ENCODE peak calls at places on chromosomes 7 and 10, in eight cellular contexts. W is endodermal cell, S is HepG2, G is PC-9, P is tibial nerve, I is PC-3, O is fibroblast of lung, H is left ventricle myocardium inferior. Y is an unnamed sample.
A peak's percentile ranks its signal among the peaks of the same experiment; 100 is the strongest.

GRCh38 chr7:75920431-75921161 is 5.6 kb downstream of the POR start:
- DNase-seq in W (no peak), S (peak; percentile 99), G (no peak), P (no peak), I (peak; percentile 22), O (peak; percentile 37), H (no peak), Y (no peak)

GRCh38 chr7:74203157-74203556 is 6.6 kb upstream of the LAT2 start:
- DNase-seq in W (peak; percentile 70), S (peak; percentile 32), G (no peak), P (peak; percentile 32), I (peak; percentile 67), O (peak; percentile 62), H (no peak), Y (no peak)

GRCh38 chr7:2116903-2117680 is 115.7 kb downstream of the MAD1L1 start:
- DNase-seq in W (no peak), S (no peak), G (no peak), P (no peak), I (no peak), O (peak; percentile 60), H (peak; percentile 72), Y (no peak)

GRCh38 chr10:11189581-11190376 is 172.1 kb downstream of the CELF2 start:
- DNase-seq in W (peak; percentile 33), S (no peak), G (no peak), P (no peak), I (no peak), O (no peak), H (no peak), Y (no peak)

GRCh38 chr10:97165499-97165898 is 20.3 kb downstream of the SLIT1 start:
- DNase-seq in W (peak; percentile 47), S (no peak), G (no peak), P (no peak), I (no peak), O (no peak), H (no peak), Y (no peak)

GRCh38 chr7:30093351-30094019 is 41.3 kb upstream of the MTURN start:
- DNase-seq in W (no peak), S (no peak), G (no peak), P (peak; percentile 52), I (no peak), O (peak; percentile 43), H (peak; percentile 23), Y (no peak)

GRCh38 chr10:52542891-52543290 is 228.8 kb downstream of the DKK1 start:
- DNase-seq in W (no peak), S (no peak), G (no peak), P (no peak), I (peak; percentile 95), O (peak; percentile 43), H (no peak), Y (no peak)

GRCh38 chr10:7485267-7485601 is 74.4 kb upstream of the SFMBT2 start:
- DNase-seq in W (no peak), S (no peak), G (no peak), P (no peak), I (no peak), O (no peak), H (no peak), Y (no peak)

GRCh38 chr10:75651452-75651851 is 220.0 kb downstream of the LRMDA start:
- DNase-seq in W (peak; percentile 75), S (peak; percentile 13), G (no peak), P (no peak), I (peak; percentile 64), O (peak; percentile 29), H (no peak), Y (peak; percentile 4)

GRCh38 chr7:77199008-77199966 is at the start of gene FGL2:
- DNase-seq in W (peak; percentile 60), S (no peak), G (no peak), P (peak; percentile 72), I (peak; percentile 47), O (peak; percentile 52), H (peak; percentile 59), Y (no peak)

GRCh38 chr10:98346847-98347246 is 68.1 kb downstream of the PYROXD2 start:
- DNase-seq in W (no peak), S (no peak), G (no peak), P (no peak), I (no peak), O (no peak), H (no peak), Y (no peak)

GRCh38 chr10:11654659-11655058 is 43.2 kb upstream of the USP6NL start:
- DNase-seq in W (no peak), S (no peak), G (no peak), P (no peak), I (no peak), O (no peak), H (no peak), Y (no peak)

GRCh38 chr10:14838582-14839304 is 637 bp downstream of the HSPA14 start:
- DNase-seq in W (peak; percentile 83), S (peak; percentile 18), G (no peak), P (no peak), I (no peak), O (peak; percentile 18), H (peak; percentile 29), Y (no peak)

GRCh38 chr7:46139079-46139478 is 218.0 kb upstream of the IGFBP3 start:
- DNase-seq in W (no peak), S (no peak), G (peak; percentile 100), P (no peak), I (peak; percentile 81), O (peak; percentile 20), H (no peak), Y (peak; percentile 87)

GRCh38 chr7:47690902-47691558 is 109.1 kb upstream of the TNS3 start:
- DNase-seq in W (no peak), S (no peak), G (peak; percentile 65), P (no peak), I (peak; percentile 35), O (peak; percentile 52), H (no peak), Y (no peak)

GRCh38 chr7:143399151-143399550 is 9.5 kb downstream of the EPHA1 start:
- DNase-seq in W (no peak), S (no peak), G (no peak), P (no peak), I (no peak), O (no peak), H (no peak), Y (no peak)

GRCh38 chr10:119421887-119422684 is 120.4 kb downstream of the RGS10 start:
- DNase-seq in W (no peak), S (no peak), G (no peak), P (no peak), I (no peak), O (peak; percentile 82), H (peak; percentile 65), Y (no peak)

GRCh38 chr10:57338823-57339558 is 928.7 kb downstream of the IPMK start:
- DNase-seq in W (no peak), S (peak; percentile 45), G (peak; percentile 37), P (peak; percentile 38), I (peak; percentile 86), O (peak; percentile 56), H (no peak), Y (peak; percentile 13)

DNA sequence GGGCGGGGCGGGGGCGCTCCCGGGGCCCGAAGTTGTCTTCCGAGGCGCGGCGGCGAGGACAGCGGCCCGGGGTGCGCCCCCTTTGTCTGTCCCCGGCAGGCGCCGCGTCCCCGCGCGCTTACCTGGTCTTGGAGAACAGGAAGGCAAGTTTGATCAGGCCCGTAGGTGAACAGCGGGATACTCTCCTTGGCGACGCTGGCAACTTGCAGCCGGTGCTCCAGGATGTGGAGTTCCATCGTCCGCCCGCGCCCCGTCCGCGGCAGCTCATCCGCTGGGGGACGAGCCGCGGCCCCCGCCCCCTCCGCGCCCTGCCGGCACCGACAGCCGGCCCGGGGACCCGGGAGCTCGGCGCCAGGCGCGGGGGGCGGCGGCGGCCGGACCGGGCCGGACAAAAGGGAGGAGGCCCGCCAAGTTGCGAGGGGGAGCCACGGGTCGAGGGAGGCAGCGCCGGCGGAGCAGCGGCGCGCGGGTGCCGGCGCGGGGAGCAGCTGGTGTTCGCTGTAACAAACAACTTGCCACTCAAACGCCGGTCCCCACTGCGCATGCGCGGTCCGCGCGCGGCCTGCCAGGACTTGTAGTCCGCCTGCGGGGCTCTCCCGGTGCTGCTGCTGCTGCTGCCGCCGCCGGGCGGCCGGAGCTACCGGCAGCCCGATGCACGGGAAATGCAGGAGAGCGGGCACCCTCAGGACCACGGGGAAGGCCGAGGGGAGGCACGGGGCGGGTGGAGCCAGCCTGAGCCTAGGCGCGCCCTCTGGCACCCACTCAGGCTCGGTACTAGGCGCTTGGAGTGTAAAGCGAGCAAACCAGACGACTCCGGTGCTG is 35.6 kb upstream of the SPDYE3 start:
- DNase-seq in W (peak; percentile 99), S (peak; percentile 92), G (peak; percentile 78), P (peak; percentile 93), I (peak; percentile 93), O (peak; percentile 95), H (peak; percentile 99), Y (peak; percentile 59)
- TF ChIP-seq CTCF in W (peak; percentile 54), S (peak; percentile 62), G (no peak), P (no peak), I (no peak), O (peak; percentile 19), H (peak; percentile 62), Y (peak; percentile 64)

DNA sequence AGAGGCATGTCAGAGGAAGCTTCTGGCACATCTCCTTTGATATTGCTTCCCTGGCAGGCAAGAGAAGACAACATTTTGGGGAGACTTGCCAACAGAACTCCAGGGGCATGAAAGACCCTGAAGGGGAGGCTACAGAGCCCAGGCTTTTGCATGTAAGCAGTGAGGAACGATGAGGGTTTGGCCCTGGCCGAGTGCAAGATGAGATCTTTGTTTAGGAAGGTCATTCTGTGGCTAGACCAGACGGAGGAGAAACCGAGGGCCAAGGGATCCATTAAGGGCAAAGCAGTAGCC is 3.8 kb downstream of the SVIL start:
- DNase-seq in W (no peak), S (no peak), G (no peak), P (no peak), I (no peak), O (no peak), H (no peak), Y (no peak)
- H3K27ac ChIP-seq in W (no peak overlapping the region), S (no peak overlapping the region), G (peak overlapping the region; percentile 98), P (no peak overlapping the region), I (peak overlapping the region; percentile 99), O (no peak overlapping the region), H (peak overlapping the region; percentile 89), Y (peak overlapping the region; percentile 87)

GRCh38 chr7:97846945-97847344 is 25.3 kb downstream of the ASNS start:
- DNase-seq in W (no peak), S (peak; percentile 1), G (no peak), P (no peak), I (no peak), O (no peak), H (no peak), Y (no peak)

GRCh38 chr7:97842006-97842405 is 30.2 kb downstream of the ASNS start:
- DNase-seq in W (no peak), S (no peak), G (no peak), P (no peak), I (no peak), O (no peak), H (no peak), Y (no peak)

GRCh38 chr7:97842772-97843345 is 29.3 kb downstream of the ASNS start:
- DNase-seq in W (no peak), S (no peak), G (no peak), P (no peak), I (no peak), O (no peak), H (no peak), Y (no peak)

GRCh38 chr7:97845622-97846203 is 26.5 kb downstream of the ASNS start:
- DNase-seq in W (no peak), S (peak; percentile 9), G (no peak), P (no peak), I (peak; percentile 58), O (peak; percentile 40), H (no peak), Y (peak; percentile 15)

GRCh38 chr7:97844036-97844435 is 28.2 kb downstream of the ASNS start:
- DNase-seq in W (no peak), S (peak; percentile 6), G (peak; percentile 37), P (no peak), I (peak; percentile 38), O (no peak), H (no peak), Y (no peak)
- TF ChIP-seq CTCF in W (peak; percentile 26), S (no peak), G (peak; percentile 57), P (no peak), I (peak; percentile 52), O (no peak), H (no peak), Y (peak; percentile 33)

GRCh38 chr7:20350518-20350951 is 19.8 kb downstream of the ITGB8 start:
- DNase-seq in W (no peak), S (no peak), G (no peak), P (peak; percentile 30), I (no peak), O (no peak), H (no peak), Y (no peak)
- H3K27ac ChIP-seq in W (peak overlapping the region; percentile 47), S (no peak overlapping the region), G (peak overlapping the region; percentile 92), P (peak overlapping the region; percentile 58), I (peak overlapping the region; percentile 95), O (no peak overlapping the region), H (no peak overlapping the region), Y (peak overlapping the region; percentile 98)

Y was measured in foreskin keratinocyte.